ENCODE peak calls at places on chromosomes 3 and 15, in four cellular contexts. I is H1, M is HepG2, Y is GM12878. O is an unnamed sample.

GRCh38 chr3:21920431-21920830 is 169.4 kb upstream of the ZNF385D start:
- DNase-seq in I (no peak), M (no peak), Y (no peak), O (no peak)

GRCh38 chr15:94070341-94071275 is 160.8 kb upstream of the MCTP2 start:
- DNase-seq in I (peak), M (no peak), Y (no peak), O (no peak)

GRCh38 chr3:196763179-196763578 is 23.5 kb downstream of the PAK2 start:
- DNase-seq in I (no peak), M (no peak), Y (no peak), O (no peak)

GRCh38 chr3:184540777-184541681 is 20.6 kb upstream of the EPHB3 start:
- DNase-seq in I (peak), M (peak), Y (no peak), O (peak)

GRCh38 chr3:107452436-107452835 is 70.3 kb upstream of the BBX start:
- DNase-seq in I (no peak), M (no peak), Y (no peak), O (no peak)

GRCh38 chr3:8542190-8542980 is 40.8 kb downstream of the LMCD1 start:
- DNase-seq in I (no peak), M (no peak), Y (no peak), O (no peak)

GRCh38 chr3:48275292-48276027 is 34.6 kb downstream of the ZNF589 start:
- DNase-seq in I (no peak), M (no peak), Y (no peak), O (no peak)

GRCh38 chr3:58377750-58378149 is 45.1 kb downstream of the PXK start:
- DNase-seq in I (no peak), M (no peak), Y (no peak), O (no peak)

GRCh38 chr15:82103500-82103899 is 57.7 kb upstream of the MEX3B start:
- DNase-seq in I (no peak), M (no peak), Y (no peak), O (no peak)

GRCh38 chr15:36232491-36232890 is 346.9 kb upstream of the CDIN1 start:
- DNase-seq in I (no peak), M (no peak), Y (no peak), O (no peak)

GRCh38 chr3:19146685-19147650 is 1.3 kb upstream of the KCNH8 start:
- DNase-seq in I (peak), M (peak), Y (no peak), O (peak)

GRCh38 chr3:125192190-125193035 is 20.1 kb downstream of the SLC12A8 start:
- DNase-seq in I (no peak), M (no peak), Y (peak), O (no peak)

GRCh38 chr3:27072943-27073725 is 296.0 kb downstream of the NEK10 start:
- DNase-seq in I (no peak), M (no peak), Y (no peak), O (no peak)

GRCh38 chr3:169664034-169664820 is 715 bp upstream of the MECOM start:
- DNase-seq in I (peak), M (no peak), Y (no peak), O (no peak)

GRCh38 chr3:164416491-164417222 is 661.6 kb downstream of the SI start:
- DNase-seq in I (no peak), M (no peak), Y (no peak), O (no peak)

GRCh38 chr3:23475446-23475845 is 272.3 kb downstream of the UBE2E2 start:
- DNase-seq in I (no peak), M (no peak), Y (no peak), O (no peak)

GRCh38 chr3:120182613-120183524 is 88.6 kb upstream of the GSK3B start:
- DNase-seq in I (peak), M (no peak), Y (no peak), O (peak)

GRCh38 chr3:126447456-126448106 is 28.1 kb downstream of the ZXDC start:
- DNase-seq in I (no peak), M (no peak), Y (no peak), O (no peak)

GRCh38 chr3:159775372-159775961 is 213.2 kb upstream of the IL12A start:
- DNase-seq in I (peak), M (no peak), Y (no peak), O (no peak)

GRCh38 chr15:50506121-50506520 is 40.3 kb downstream of the USP50 start:
- DNase-seq in I (peak), M (peak), Y (no peak), O (peak)

GRCh38 chr15:73530649-73531048 is 87.7 kb downstream of the REC114 start:
- DNase-seq in I (no peak), M (no peak), Y (no peak), O (no peak)

GRCh38 chr15:53918180-53919079 is 59.8 kb upstream of the UNC13C start:
- DNase-seq in I (no peak), M (peak), Y (no peak), O (no peak)

GRCh38 chr3:128071771-128072453 is 19.7 kb downstream of the SEC61A1 start:
- DNase-seq in I (no peak), M (no peak), Y (no peak), O (no peak)

GRCh38 chr15:99054025-99054387 is 46.4 kb upstream of the PGPEP1L start:
- DNase-seq in I (no peak), M (no peak), Y (no peak), O (no peak)

GRCh38 chr3:39190281-39191025 is 1.9 kb downstream of the XIRP1 start:
- DNase-seq in I (no peak), M (no peak), Y (no peak), O (no peak)

GRCh38 chr3:181948286-181948685 is 236.6 kb downstream of the SOX2 start:
- DNase-seq in I (no peak), M (no peak), Y (no peak), O (no peak)

GRCh38 chr3:169545606-169546005 is 117.9 kb downstream of the MECOM start:
- DNase-seq in I (no peak), M (no peak), Y (no peak), O (no peak)

GRCh38 chr3:126081618-126082333 is 2.1 kb downstream of the SLC41A3 start:
- DNase-seq in I (no peak), M (peak), Y (no peak), O (peak)

GRCh38 chr3:156181509-156181908 is 61.1 kb downstream of the KCNAB1 start:
- DNase-seq in I (no peak), M (no peak), Y (no peak), O (no peak)

GRCh38 chr3:150945226-150945625 is 27.3 kb downstream of the CLRN1 start:
- DNase-seq in I (no peak), M (no peak), Y (no peak), O (no peak)

GRCh38 chr3:170442945-170443344 is 24.3 kb downstream of the CLDN11 start:
- DNase-seq in I (no peak), M (no peak), Y (no peak), O (peak)

GRCh38 chr3:185658504-185658912 is 72.4 kb downstream of the SENP2 start:
- DNase-seq in I (no peak), M (peak), Y (no peak), O (no peak)

GRCh38 chr3:58342676-58343075 is 10.0 kb downstream of the PXK start:
- DNase-seq in I (no peak), M (no peak), Y (no peak), O (no peak)

GRCh38 chr3:97882975-97883598 is 61.3 kb downstream of the CRYBG3 start:
- DNase-seq in I (no peak), M (no peak), Y (no peak), O (no peak)

GRCh38 chr3:130916507-130917167 is 22.8 kb downstream of the ATP2C1 start:
- DNase-seq in I (no peak), M (no peak), Y (no peak), O (no peak)

DNA sequence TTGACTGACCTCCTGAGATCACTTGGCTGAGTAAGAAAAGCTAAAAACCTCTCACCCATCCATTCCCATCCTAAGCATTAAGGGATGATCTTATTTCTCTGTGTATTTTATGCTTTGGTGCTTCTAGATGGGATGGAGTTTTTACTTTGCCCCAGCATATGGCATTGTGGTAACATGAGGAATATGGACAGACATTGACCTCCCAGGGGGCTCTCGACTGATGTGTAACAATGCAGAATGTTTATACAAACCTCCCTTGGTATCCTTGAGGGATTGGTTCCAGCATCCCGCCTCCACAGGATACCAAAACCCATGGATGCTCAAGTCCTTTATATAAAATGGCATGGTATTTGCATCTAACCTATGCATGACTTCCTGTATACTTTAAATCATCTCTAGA is 21.5 kb downstream of the PDIA5 start:
- DNase-seq in I (no peak), M (no peak), Y (no peak), O (no peak)
- TF ChIP-seq CBX5 in I (no peak), M (no peak), Y (no peak), O (no peak)

GRCh38 chr3:112803472-112803871 is 43.2 kb downstream of the CD200R1L start:
- DNase-seq in I (no peak), M (no peak), Y (no peak), O (no peak)

GRCh38 chr3:112811150-112811884 is 35.3 kb downstream of the CD200R1L start:
- DNase-seq in I (no peak), M (no peak), Y (no peak), O (no peak)

GRCh38 chr3:112806903-112807302 is 39.8 kb downstream of the CD200R1L start:
- DNase-seq in I (no peak), M (no peak), Y (no peak), O (no peak)

GRCh38 chr3:112810561-112810960 is 36.1 kb downstream of the CD200R1L start:
- DNase-seq in I (no peak), M (no peak), Y (no peak), O (no peak)

GRCh38 chr3:112807685-112808084 is 39.0 kb downstream of the CD200R1L start:
- DNase-seq in I (no peak), M (no peak), Y (no peak), O (no peak)
- TF ChIP-seq EP300 in I (no peak), M (no peak), Y (no peak), O (no peak)

GRCh38 chr3:149581248-149581647 is 76.6 kb downstream of the WWTR1 start:
- DNase-seq in I (no peak), M (no peak), Y (no peak), O (no peak)
- TF ChIP-seq CBX5 in I (no peak), M (no peak), Y (no peak), O (no peak)

DNA sequence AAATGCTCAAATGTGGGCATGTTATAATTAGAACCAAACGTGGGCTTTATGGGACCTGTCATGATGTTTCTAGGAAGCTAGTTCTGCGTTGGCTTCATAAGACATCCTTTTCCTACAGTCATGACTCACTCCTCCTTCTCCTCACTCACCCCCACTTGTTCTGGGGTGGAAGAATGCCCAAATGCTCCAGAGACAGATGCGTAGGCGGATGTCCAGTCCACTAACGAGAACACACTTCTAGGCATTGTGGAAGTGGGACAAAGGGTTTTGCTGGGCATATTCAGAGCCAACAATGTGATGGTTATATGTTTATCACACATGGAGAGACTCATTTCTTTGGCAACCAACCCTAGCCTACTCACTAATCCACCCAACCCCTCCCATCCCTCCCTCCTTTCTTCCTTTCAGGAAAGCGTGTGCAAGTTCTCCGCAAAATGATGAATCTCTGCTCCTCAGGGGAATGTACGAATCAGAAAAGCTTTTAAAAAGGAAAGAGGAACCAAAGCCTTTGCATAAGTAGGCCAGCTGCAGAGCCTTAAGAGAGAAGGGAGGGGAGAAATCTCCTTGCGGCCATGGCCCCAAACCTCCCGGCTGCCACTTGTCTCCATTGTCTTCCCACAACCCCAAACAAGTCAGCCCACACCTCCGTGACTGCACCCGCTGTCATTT is 123.0 kb upstream of the SPRED1 start:
- DNase-seq in I (no peak), M (no peak), Y (peak), O (peak)
- TF ChIP-seq EP300 in I (no peak), M (no peak), Y (no peak), O (no peak)

GRCh38 chr15:44798815-44799214 is 62.5 kb downstream of the TRIM69 start:
- DNase-seq in I (no peak), M (peak), Y (no peak), O (peak)
- TF ChIP-seq CBX5 in I (no peak), M (no peak), Y (no peak), O (no peak)

GRCh38 chr15:40512440-40512839 is 41.7 kb downstream of the CHST14 start:
- DNase-seq in I (no peak), M (no peak), Y (no peak), O (no peak)

GRCh38 chr15:40511093-40511471 is 40.3 kb downstream of the CHST14 start:
- DNase-seq in I (no peak), M (no peak), Y (no peak), O (no peak)

GRCh38 chr15:40510201-40510600 is 39.4 kb downstream of the CHST14 start:
- DNase-seq in I (no peak), M (no peak), Y (no peak), O (no peak)

GRCh38 chr15:40508216-40508615 is 37.4 kb downstream of the CHST14 start:
- DNase-seq in I (no peak), M (no peak), Y (no peak), O (no peak)

GRCh38 chr15:40511472-40512133 is 40.8 kb downstream of the CHST14 start:
- DNase-seq in I (peak), M (peak), Y (no peak), O (peak)
- TF ChIP-seq EP300 in I (no peak), M (no peak), Y (no peak), O (peak)

DNA sequence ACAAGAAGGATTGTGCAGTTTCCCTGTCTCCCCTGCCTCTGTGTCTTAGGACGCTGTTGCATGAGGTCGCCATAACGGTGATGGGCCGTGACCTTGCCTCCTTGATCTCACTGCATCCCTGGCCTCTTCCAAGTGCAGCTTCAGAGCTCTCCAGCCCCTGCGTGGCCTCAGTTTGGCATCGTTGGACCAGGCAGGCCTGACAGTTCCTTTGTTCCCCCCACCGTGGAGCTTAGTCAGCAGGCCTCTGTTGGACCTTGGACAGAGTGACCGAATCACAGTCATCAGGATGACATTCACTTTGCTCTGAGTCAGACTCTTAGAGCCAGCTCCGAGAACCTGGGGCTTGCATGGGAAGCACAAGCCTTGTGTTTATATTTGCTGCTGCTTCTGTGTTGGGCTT is 139.4 kb downstream of the OPA1 start:
- DNase-seq in I (no peak), M (peak), Y (no peak), O (no peak)
- TF ChIP-seq CBX5 in I (no peak), M (peak), Y (no peak), O (no peak)

DNA sequence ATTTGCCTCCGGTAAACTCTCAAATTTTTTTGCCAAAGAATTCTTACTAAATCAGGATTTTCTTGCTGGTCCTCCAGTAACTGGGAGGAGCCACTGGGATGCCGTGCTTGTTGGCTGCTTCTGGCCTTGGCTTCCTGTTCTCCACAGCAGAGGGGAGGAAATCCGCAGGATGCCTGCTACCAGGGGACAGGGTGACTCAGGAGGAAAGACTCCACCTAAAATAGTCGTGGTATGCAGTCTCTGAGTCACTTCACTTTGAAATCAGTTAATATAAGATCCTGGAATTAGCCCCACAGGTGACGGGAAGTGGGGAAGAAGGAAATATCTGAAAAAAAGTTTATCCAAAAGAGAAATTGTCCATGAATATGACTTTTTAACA is 6.5 kb upstream of the TM4SF18 start:
- DNase-seq in I (no peak), M (peak), Y (no peak), O (no peak)
- TF ChIP-seq EP300 in I (no peak), M (no peak), Y (no peak), O (no peak)

DNA sequence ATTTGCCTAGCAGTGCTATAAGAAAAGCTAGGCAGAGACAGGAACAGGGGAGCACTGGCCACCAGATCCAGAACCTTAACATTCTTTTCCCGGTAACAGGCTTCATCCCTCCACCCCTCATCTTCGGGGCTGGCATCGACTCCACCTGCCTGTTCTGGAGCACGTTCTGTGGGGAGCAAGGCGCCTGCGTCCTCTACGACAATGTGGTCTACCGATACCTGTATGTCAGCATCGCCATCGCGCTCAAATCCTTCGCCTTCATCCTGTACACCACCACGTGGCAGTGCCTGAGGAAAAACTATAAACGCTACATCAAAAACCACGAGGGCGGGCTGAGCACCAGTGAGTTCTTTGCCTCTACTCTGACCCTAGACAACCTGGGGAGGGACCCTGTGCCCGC is 231.0 kb upstream of the ST8SIA2 start:
- DNase-seq in I (no peak), M (no peak), Y (no peak), O (no peak)
- TF ChIP-seq CBX5 in I (no peak), M (no peak), Y (no peak), O (no peak)

DNA sequence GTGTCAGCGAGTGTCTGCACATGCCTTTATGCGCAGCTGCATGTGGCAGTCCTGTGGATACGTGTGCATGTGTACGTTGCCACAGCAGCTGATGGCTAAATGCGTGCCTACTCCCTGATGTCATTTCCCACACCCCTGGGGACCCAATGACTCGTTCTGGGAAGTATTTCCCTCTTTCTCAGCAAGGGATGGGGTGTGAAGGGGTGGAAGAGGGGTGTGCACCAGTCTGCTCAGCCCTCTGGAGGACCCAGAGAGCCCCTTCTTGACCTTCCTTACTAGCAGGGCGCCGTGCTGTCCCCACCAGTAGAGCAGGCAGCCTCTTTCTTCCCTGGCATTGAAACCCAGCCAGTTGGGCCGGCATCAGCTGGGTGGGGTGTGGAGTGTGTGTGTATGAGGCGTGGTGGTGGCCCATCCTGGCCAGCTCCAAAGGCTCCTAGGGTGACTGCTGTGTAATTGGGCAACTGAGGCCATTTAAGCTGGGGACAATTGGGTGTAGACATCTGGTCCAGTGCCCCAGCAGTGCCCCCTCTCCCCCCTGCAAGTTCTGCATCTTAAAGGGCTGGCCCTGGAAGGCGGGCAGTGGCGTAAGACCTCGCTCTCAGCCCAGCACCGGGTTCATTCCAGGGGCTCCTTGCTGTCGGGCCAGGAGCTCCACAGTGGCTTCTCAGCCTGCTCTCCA is 19.2 kb downstream of the SNX33 start:
- DNase-seq in I (no peak), M (peak), Y (no peak), O (no peak)
- TF ChIP-seq EP300 in I (no peak), M (no peak), Y (no peak), O (no peak)

O was measured in K562.